ENCODE peak calls at places on chromosomes 16 and 17, in four cellular contexts. J, O, A and G are unnamed samples.

GRCh38 chr17:48505788-48506187 is 25.0 kb downstream of the HOXB1 start:
- DNase-seq in J (peak; percentile 99), O (no peak), A (peak; percentile 19), G (no peak)

GRCh38 chr17:40346061-40346767 is 18.3 kb downstream of the GJD3 start:
- DNase-seq in J (no peak), O (no peak), A (no peak), G (no peak)

GRCh38 chr17:2433696-2434095 is 32.8 kb upstream of the MNT start:
- DNase-seq in J (no peak), O (no peak), A (no peak), G (no peak)

GRCh38 chr17:68657166-68657940 is 56.2 kb upstream of the FAM20A start:
- DNase-seq in J (no peak), O (no peak), A (no peak), G (no peak)

GRCh38 chr17:44502598-44503079 is 567 bp downstream of the GPATCH8 start:
- DNase-seq in J (no peak), O (no peak), A (no peak), G (no peak)

GRCh38 chr16:75196826-75197225 is 10.1 kb downstream of the CTRB2 start:
- DNase-seq in J (no peak), O (no peak), A (no peak), G (no peak)

GRCh38 chr16:77833906-77834599 is 45.7 kb downstream of the VAT1L start:
- DNase-seq in J (peak; percentile 38), O (no peak), A (no peak), G (no peak)

GRCh38 chr17:71260366-71260765 is 860.5 kb upstream of the SOX9 start:
- DNase-seq in J (no peak), O (no peak), A (no peak), G (no peak)

GRCh38 chr16:19119564-19119963 is 5.8 kb downstream of the ITPRIPL2 start:
- DNase-seq in J (no peak), O (no peak), A (no peak), G (no peak)

GRCh38 chr16:24853830-24854229 is 8.1 kb downstream of the SLC5A11 start:
- DNase-seq in J (no peak), O (no peak), A (no peak), G (no peak)

GRCh38 chr17:80546267-80546666 is 1.6 kb downstream of the RPTOR start:
- DNase-seq in J (no peak), O (no peak), A (no peak), G (no peak)

GRCh38 chr17:1000597-1001490 is 3.9 kb downstream of the TIMM22 start:
- DNase-seq in J (peak; percentile 0), O (no peak), A (no peak), G (no peak)

GRCh38 chr17:30519707-30520106 is 42.5 kb downstream of the GOSR1 start:
- DNase-seq in J (no peak), O (no peak), A (no peak), G (no peak)

GRCh38 chr17:2158011-2158410 is 103.1 kb downstream of the HIC1 start:
- DNase-seq in J (no peak), O (no peak), A (no peak), G (no peak)